ENCODE peak calls at places on chromosomes 6 and 20, in four cellular contexts. L is IMR-90, R is K562, G is GM12878. A is an unnamed sample.

GRCh38 chr6:31378062-31378720 is 21.2 kb upstream of the HLA-B start:
- DNase-seq in L (no peak), R (no peak), G (no peak), A (no peak)

GRCh38 chr20:41276317-41276751 is 41.2 kb downstream of the ZHX3 start:
- DNase-seq in L (no peak), R (no peak), G (no peak), A (no peak)

GRCh38 chr6:30759575-30760239 is 15.4 kb upstream of the IER3 start:
- DNase-seq in L (peak), R (no peak), G (no peak), A (peak)

GRCh38 chr6:143205170-143205879 is 144.6 kb downstream of the AIG1 start:
- DNase-seq in L (no peak), R (no peak), G (no peak), A (no peak)

GRCh38 chr20:58308680-58309527 is 611 bp upstream of the RAB22A start:
- DNase-seq in L (peak), R (peak), G (no peak), A (peak)

GRCh38 chr20:46631212-46631869 is 19.9 kb downstream of the SLC13A3 start:
- DNase-seq in L (peak), R (no peak), G (no peak), A (no peak)

GRCh38 chr20:53364617-53365016 is 229.0 kb downstream of the ZNF217 start:
- DNase-seq in L (no peak), R (no peak), G (no peak), A (no peak)

GRCh38 chr6:29255530-29255929 is 46.0 kb upstream of the OR14J1 start:
- DNase-seq in L (no peak), R (no peak), G (no peak), A (no peak)

GRCh38 chr6:138001750-138002349 is 105.4 kb downstream of the PERP start:
- DNase-seq in L (peak), R (peak), G (no peak), A (peak)

GRCh38 chr6:96931198-96931597 is 6.7 kb downstream of the KLHL32 start:
- DNase-seq in L (no peak), R (no peak), G (no peak), A (no peak)

GRCh38 chr20:43389231-43389630 is 68.5 kb upstream of the SRSF6 start:
- DNase-seq in L (no peak), R (no peak), G (no peak), A (no peak)

GRCh38 chr20:13610205-13610604 is 28.5 kb downstream of the TASP1 start:
- DNase-seq in L (no peak), R (peak), G (no peak), A (no peak)

GRCh38 chr20:48057251-48057650 is 272.0 kb upstream of the SULF2 start:
- DNase-seq in L (no peak), R (no peak), G (no peak), A (no peak)

GRCh38 chr6:170405311-170405975 is 98.9 kb downstream of the FAM120B start:
- DNase-seq in L (peak), R (no peak), G (no peak), A (peak)
- H3K27ac ChIP-seq in L (peak), R (no peak), G (no peak), A (peak)

GRCh38 chr6:35967059-35967769 is 46.3 kb upstream of the SRPK1 start:
- DNase-seq in L (no peak), R (no peak), G (no peak), A (no peak)

GRCh38 chr6:35973670-35974222 is 50.7 kb downstream of the SLC26A8 start:
- DNase-seq in L (no peak), R (peak), G (peak), A (no peak)

GRCh38 chr6:35972471-35972985 is 51.6 kb upstream of the SRPK1 start:
- DNase-seq in L (no peak), R (no peak), G (no peak), A (no peak)

GRCh38 chr6:35969676-35970075 is 48.8 kb upstream of the SRPK1 start:
- DNase-seq in L (peak), R (no peak), G (no peak), A (no peak)

DNA sequence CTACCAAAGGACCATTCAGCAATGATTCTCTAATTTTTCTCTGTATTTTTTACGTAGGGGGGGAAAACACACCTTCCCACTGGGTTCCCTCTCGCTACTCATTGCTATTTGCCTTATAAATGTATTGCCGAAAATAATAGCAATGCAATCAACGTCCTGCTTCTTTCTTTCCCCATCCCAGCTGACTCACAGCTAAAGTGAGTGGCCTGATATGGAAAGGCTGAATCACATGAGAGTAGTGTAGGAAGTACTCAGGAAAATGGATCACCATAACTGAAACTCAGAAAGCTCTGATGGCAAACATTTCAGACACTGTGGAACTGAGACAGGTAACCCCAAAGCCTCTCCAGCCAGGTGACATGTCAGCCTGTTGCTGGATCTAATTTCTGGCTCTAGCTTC is 49.3 kb upstream of the SRPK1 start:
- DNase-seq in L (peak), R (no peak), G (no peak), A (peak)
- TF ChIP-seq FOS in L (peak), R (no peak), G (no peak), A (peak)

GRCh38 chr20:63692436-63693078 is 3.9 kb upstream of the TNFRSF6B start:
- DNase-seq in L (no peak), R (no peak), G (no peak), A (no peak)
- H3K27ac ChIP-seq in L (no peak), R (no peak), G (no peak), A (no peak)

DNA sequence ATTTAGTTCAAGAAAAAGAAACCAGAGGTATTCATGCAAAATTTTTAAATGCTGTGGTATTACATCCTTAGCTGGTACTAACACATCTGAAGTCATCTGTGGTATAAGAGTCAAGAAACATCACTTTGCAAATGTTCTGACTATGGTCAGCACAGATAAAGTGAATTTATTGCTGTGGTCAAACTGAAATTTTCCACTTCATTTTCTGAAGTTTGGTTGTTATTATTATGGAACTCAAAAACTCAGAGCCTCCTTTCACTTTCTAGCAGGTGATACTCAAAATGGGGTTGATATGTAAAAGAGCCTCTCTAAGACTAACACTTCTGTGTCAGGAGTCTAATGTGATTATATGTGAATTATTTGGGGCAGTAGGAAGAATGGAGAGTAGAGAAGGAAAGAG is 257.8 kb downstream of the RNGTT start:
- DNase-seq in L (no peak), R (no peak), G (peak), A (no peak)
- TF ChIP-seq FOS in L (no peak), R (no peak), G (no peak), A (no peak)

GRCh38 chr20:17595846-17596245 is 26.0 kb downstream of the DSTN start:
- DNase-seq in L (no peak), R (no peak), G (no peak), A (no peak)
- H3K27ac ChIP-seq in L (no peak), R (no peak), G (no peak), A (no peak)

GRCh38 chr6:139588076-139588639 is 213.7 kb upstream of the CITED2 start:
- DNase-seq in L (peak), R (peak), G (no peak), A (peak)
- TF ChIP-seq FOS in L (no peak), R (no peak), G (no peak), A (no peak)

DNA sequence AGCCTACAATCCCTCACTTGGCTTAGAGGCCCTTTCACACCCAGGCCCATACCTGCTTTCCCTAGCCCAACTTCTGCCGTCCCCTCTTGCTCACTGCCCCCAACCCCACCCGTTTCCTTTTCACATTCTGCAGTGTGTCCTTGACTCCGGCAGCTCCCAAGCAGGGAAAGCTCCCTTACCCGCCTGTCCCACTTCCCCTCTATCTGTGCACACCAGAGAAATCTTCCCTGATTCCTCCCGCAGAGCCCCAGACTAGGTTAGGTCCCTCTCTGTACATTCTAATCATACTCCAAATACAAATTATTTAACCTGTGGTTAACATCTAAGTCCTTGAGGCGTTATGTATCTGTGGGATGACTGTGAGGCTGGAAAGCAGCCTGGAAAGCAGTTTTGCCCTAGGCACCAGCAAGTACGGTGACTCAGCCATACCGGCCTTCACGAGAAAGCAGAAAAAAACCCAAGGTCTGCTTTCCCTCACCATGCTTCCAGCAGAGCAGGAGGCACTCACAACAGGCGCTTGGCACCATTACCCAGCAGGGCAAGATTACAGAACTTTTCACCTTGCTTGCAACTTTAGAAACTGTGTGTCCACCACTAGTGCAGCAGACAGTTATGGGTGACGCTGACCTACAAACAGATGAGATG is 22.3 kb downstream of the ELOVL5 start:
- DNase-seq in L (peak), R (no peak), G (no peak), A (peak)
- H3K27ac ChIP-seq in L (peak), R (peak), G (no peak), A (no peak)

GRCh38 chr20:60559462-60559861 is 601.2 kb downstream of the CDH26 start:
- DNase-seq in L (no peak), R (no peak), G (no peak), A (no peak)

GRCh38 chr20:60569116-60569515 is 610.9 kb downstream of the CDH26 start:
- DNase-seq in L (no peak), R (no peak), G (no peak), A (no peak)

DNA sequence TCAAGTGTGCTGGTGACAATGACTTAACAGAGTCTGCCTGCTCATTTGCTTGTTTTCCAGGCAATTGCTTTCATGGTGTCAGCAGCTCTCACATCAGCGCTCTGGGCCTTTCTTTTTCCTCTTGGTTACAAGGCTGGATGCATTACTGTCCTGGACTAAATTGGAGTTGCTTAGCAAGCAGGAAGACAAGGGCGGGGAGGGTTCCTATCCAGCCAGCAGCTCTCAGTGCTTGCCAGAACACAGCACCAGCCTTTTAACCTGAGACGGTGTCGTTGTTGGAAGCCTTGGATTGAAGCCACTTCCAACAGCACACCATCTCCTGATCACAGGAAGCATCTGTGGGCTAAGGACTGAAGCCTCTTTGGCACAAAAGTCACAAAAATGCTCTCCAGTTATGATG is 606.9 kb downstream of the CDH26 start:
- DNase-seq in L (no peak), R (no peak), G (no peak), A (no peak)
- TF ChIP-seq FOS in L (no peak), R (no peak), G (no peak), A (no peak)

DNA sequence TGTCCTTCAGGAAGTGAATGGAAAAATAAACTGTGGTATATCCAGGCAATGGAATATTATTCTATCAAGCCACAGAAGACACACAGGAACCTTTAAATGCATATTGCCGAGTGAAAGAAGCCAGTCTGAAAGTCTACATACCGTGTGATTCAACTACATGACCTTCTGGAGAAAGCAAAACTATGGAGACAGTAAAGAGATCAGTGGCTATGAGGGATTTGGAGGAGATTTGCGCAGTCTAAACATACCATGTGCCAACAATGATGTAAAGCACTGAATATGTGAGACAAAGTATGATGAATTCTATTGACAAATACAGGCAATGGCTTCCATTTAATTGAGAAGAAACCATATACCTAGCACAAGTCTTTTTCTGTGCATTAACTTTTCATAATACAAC is 518.3 kb upstream of the ZNF337 start:
- DNase-seq in L (peak), R (no peak), G (no peak), A (no peak)
- H3K27ac ChIP-seq in L (no peak), R (no peak), G (no peak), A (no peak)

A was measured in endothelial cell of umbilical vein.